ENCODE peak calls at places on chromosomes 5 and 9, in four cellular contexts. B is aorta; J is upper lobe of right lung; K is CD8-positive, alpha-beta T cell. H is an unnamed sample. For H3K27me3, the result is how much of the 10 kb centered on the place peaks cover.

GRCh38 chr5:132873119-132873929 is at the start of gene LEAP2:
- DNase-seq in B (no peak), J (no peak), K (no peak), H (no peak)

GRCh38 chr5:136235316-136235715 is 42.4 kb upstream of the SMIM32 start:
- DNase-seq in B (no peak), J (no peak), K (no peak), H (no peak)

GRCh38 chr5:153782589-153783238 is 256.0 kb downstream of the FAM114A2 start:
- DNase-seq in B (no peak), J (no peak), K (no peak), H (no peak)

GRCh38 chr9:35522725-35523124 is 32.8 kb downstream of the RUSC2 start:
- DNase-seq in B (no peak), J (no peak), K (no peak), H (no peak)

GRCh38 chr5:61638476-61638875 is 306.4 kb downstream of the ZSWIM6 start:
- DNase-seq in B (no peak), J (no peak), K (no peak), H (no peak)

GRCh38 chr9:2771101-2771500 is 53.8 kb downstream of the KCNV2 start:
- DNase-seq in B (no peak), J (no peak), K (no peak), H (no peak)

GRCh38 chr5:37722236-37723146 is 117.3 kb downstream of the GDNF start:
- DNase-seq in B (no peak), J (no peak), K (no peak), H (no peak)

GRCh38 chr5:58933891-58934628 is 351.2 kb downstream of the RAB3C start:
- DNase-seq in B (no peak), J (no peak), K (peak), H (no peak)

GRCh38 chr5:149313151-149313841 is 32.0 kb upstream of the GRPEL2 start:
- DNase-seq in B (no peak), J (no peak), K (no peak), H (no peak)

GRCh38 chr9:134643306-134643705 is 1.7 kb downstream of the COL5A1 start:
- DNase-seq in B (no peak), J (no peak), K (no peak), H (no peak)

GRCh38 chr9:113578279-113578865 is 114.8 kb downstream of the RGS3 start:
- DNase-seq in B (peak), J (no peak), K (no peak), H (no peak)

GRCh38 chr9:113579270-113580040 is 115.9 kb downstream of the RGS3 start:
- DNase-seq in B (peak), J (no peak), K (peak), H (peak)

GRCh38 chr9:113580041-113580953 is 116.8 kb downstream of the RGS3 start:
- DNase-seq in B (peak), J (peak), K (peak), H (peak)

GRCh38 chr9:113577525-113578261 is 114.2 kb downstream of the RGS3 start:
- DNase-seq in B (peak), J (no peak), K (no peak), H (peak)

GRCh38 chr9:113578877-113579269 is 115.3 kb downstream of the RGS3 start:
- DNase-seq in B (peak), J (peak), K (peak), H (peak)
- H3K4me3 ChIP-seq in B (no peak), J (no peak), K (peak), H (no peak)

DNA sequence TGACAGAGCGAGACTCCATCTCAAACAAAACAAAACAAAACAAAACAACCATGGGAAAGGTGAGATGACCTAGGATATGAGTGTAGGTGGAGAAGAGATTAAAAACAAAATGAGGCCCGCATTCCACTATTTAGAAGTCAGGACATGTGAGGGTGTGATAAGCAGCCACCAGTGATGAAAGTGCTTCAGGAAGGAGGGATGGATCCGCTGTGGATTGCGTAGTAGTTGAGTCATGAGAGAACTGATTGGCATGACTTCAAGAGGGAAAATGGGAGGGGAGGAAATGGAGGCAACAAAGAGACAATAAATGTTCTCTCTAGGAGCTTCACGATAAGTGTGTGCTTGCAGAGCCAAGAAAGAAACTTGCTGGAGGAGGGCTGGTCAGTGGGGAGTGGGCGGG is 367.6 kb downstream of the ARL15 start:
- DNase-seq in B (no peak), J (no peak), K (no peak), H (no peak)
- H3K27ac ChIP-seq in B (no peak), J (no peak), K (no peak), H (no peak)

GRCh38 chr5:173242675-173243085 is 7.7 kb upstream of the NKX2-5 start:
- DNase-seq in B (no peak), J (no peak), K (no peak), H (no peak)
- H3K27me3 ChIP-seq in B (under half), J (half or more), K (under half), H (half or more)

GRCh38 chr5:111237470-111237869 is 13.3 kb downstream of the CAMK4 start:
- DNase-seq in B (no peak), J (no peak), K (no peak), H (no peak)

GRCh38 chr5:111234125-111234524 is 9.9 kb downstream of the CAMK4 start:
- DNase-seq in B (no peak), J (no peak), K (no peak), H (no peak)

GRCh38 chr5:111233050-111233370 is 8.8 kb downstream of the CAMK4 start:
- DNase-seq in B (no peak), J (no peak), K (no peak), H (no peak)

GRCh38 chr5:111236995-111237394 is 12.8 kb downstream of the CAMK4 start:
- DNase-seq in B (no peak), J (no peak), K (no peak), H (no peak)

DNA sequence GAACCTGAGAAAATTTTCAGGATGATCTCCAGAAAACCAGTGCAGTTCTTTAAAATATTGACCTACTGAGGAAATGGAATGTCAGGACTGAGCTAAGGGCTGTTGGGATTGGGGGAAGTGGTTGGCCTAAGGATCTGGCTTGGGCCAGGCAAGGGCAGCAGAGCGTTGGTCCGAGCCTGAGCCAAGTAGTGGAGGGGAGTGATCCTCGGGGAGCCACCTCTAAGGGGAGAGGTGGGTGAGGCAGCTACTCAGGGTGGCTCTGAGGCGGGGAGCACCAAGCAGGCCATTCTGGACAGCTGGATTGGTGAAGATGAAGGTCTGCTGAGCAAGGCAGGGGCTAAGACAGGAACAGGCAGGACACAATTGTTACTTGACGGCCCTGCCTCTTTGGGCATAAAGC is 11.5 kb downstream of the CAMK4 start:
- DNase-seq in B (no peak), J (no peak), K (no peak), H (no peak)
- H3K4me3 ChIP-seq in B (no peak), J (no peak), K (peak), H (no peak)

DNA sequence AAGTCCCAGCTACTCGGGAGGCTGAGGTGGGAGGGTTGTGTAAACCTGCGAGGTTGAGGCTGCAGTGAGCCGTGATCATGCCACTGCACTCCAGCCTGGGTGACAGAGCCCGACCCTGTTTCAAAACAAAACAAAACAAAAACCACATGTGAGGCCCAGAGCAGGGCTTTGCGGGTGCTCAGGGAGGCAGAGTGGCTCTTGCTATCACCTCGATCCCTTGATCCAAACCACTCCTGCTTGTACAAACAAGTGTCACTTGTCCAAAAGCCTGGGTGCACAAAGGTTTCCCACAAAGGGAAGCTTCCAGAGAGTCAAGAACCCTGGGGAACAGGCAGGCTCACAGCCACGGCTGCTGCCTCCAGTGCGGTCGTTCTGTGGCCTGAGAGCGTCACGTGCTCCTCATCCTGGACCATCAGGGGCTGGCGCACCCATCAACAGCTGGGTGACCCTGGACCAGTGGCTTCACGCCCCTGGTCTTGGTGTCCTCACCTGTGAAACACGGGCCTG is 162.7 kb downstream of the C9orf50 start:
- DNase-seq in B (no peak), J (peak), K (peak), H (peak)
- H3K27ac ChIP-seq in B (peak), J (peak), K (peak), H (peak)

GRCh38 chr9:99823392-99824377 is 2.0 kb downstream of the NR4A3 start:
- DNase-seq in B (peak), J (peak), K (peak), H (peak)
- H3K27me3 ChIP-seq in B (under half), J (under half), K (under half), H (half or more)

DNA sequence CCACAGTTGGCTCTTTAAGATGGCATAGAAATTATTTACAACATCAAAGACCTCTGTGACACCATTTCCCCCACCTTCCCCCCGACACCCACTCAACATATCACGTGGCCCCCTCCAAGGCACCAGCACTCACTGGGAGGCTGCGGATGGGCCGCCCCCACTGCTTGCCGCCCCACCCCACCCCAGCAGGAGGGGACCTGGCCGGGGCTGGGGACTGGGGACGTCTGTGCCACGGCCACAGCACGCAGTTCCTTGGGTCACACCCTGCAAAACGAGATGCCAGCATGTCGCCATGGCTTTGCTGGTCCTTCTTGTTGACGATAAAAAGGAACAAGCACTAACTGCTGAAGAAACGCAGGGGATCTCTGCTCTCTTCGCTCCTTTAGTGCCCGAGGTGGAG is 257.4 kb upstream of the NFIL3 start:
- DNase-seq in B (no peak), J (no peak), K (no peak), H (no peak)
- H3K4me3 ChIP-seq in B (no peak), J (no peak), K (no peak), H (no peak)

GRCh38 chr5:165393839-165394238 is 1888.4 kb downstream of the MAT2B start:
- DNase-seq in B (no peak), J (no peak), K (no peak), H (no peak)

GRCh38 chr5:165397521-165397920 is 1892.1 kb downstream of the MAT2B start:
- DNase-seq in B (no peak), J (no peak), K (no peak), H (no peak)
- H3K27ac ChIP-seq in B (no peak), J (no peak), K (no peak), H (no peak)